ENCODE peak calls at places on chromosomes 6 and 20, in six cellular contexts. I is hippocampal formation; K is T-helper 1 cell; W is memory B cell; Q is stimulated activated CD4-positive, alpha-beta T cell treated with anti-CD3 and anti-CD28 coated beads, Interleukin-15, amount 100 ng/mL, for 1 hour; N is NCI-H82. Z is an unnamed sample.

GRCh38 chr6:107237992-107238660 is 122.8 kb upstream of the BEND3 start:
- DNase-seq in I (no peak), N (no peak), Q (no peak), K (no peak), W (no peak), Z (no peak)

GRCh38 chr6:128754658-128755256 is 128.2 kb upstream of the LAMA2 start:
- DNase-seq in W (no peak), K (no peak), N (no peak), I (no peak), Q (no peak), Z (no peak)

GRCh38 chr6:69894578-69895347 is 28.4 kb downstream of the COL19A1 start:
- DNase-seq in N (peak; percentile 91), Q (no peak), I (no peak), W (no peak), K (no peak), Z (peak; percentile 67)

GRCh38 chr20:8431538-8432434 is 299.7 kb downstream of the PLCB1 start:
- DNase-seq in W (no peak), N (peak; percentile 97), K (no peak), I (no peak), Q (no peak), Z (no peak)

GRCh38 chr6:31401403-31401802 is 2.0 kb upstream of the MICA start:
- DNase-seq in W (no peak), N (no peak), K (no peak), I (no peak), Q (no peak), Z (peak; percentile 43)

GRCh38 chr6:166289181-166290061 is 18.8 kb downstream of the PRR18 start:
- DNase-seq in Q (no peak), I (no peak), N (no peak), K (no peak), W (no peak), Z (no peak)

GRCh38 chr20:13877789-13878188 is 93.0 kb downstream of the NDUFAF5 start:
- DNase-seq in K (no peak), I (no peak), Q (no peak), N (no peak), W (no peak), Z (no peak)

GRCh38 chr6:17200395-17200794 is 80.8 kb upstream of the RBM24 start:
- DNase-seq in K (no peak), I (no peak), Q (no peak), N (no peak), W (no peak), Z (no peak)

GRCh38 chr6:46042355-46042999 is 26.8 kb upstream of the CLIC5 start:
- DNase-seq in W (no peak), I (no peak), Q (no peak), N (peak; percentile 77), K (no peak), Z (peak; percentile 59)

GRCh38 chr6:12288844-12289654 is 1.1 kb upstream of the EDN1 start:
- DNase-seq in Q (no peak), W (peak; percentile 33), N (peak; percentile 78), I (no peak), K (peak; percentile 8), Z (peak; percentile 78)

GRCh38 chr6:15437090-15437489 is 191.2 kb downstream of the JARID2 start:
- DNase-seq in I (no peak), W (no peak), Q (no peak), K (no peak), N (no peak), Z (no peak)

GRCh38 chr6:102936959-102937358 is 1543.5 kb downstream of the GRIK2 start:
- DNase-seq in N (no peak), W (no peak), K (no peak), I (no peak), Q (no peak), Z (no peak)

GRCh38 chr6:23735151-23735550 is 390.9 kb upstream of the NRSN1 start:
- DNase-seq in N (no peak), K (no peak), I (no peak), Q (no peak), W (no peak), Z (no peak)

GRCh38 chr6:133512410-133513016 is 271.4 kb downstream of the EYA4 start:
- DNase-seq in Q (no peak), W (peak; percentile 1), N (peak; percentile 59), K (no peak), I (peak; percentile 5), Z (peak; percentile 61)

GRCh38 chr6:46098678-46099077 is 31.1 kb upstream of the ENPP4 start:
- DNase-seq in W (no peak), N (peak; percentile 11), Q (no peak), K (no peak), I (peak; percentile 54), Z (no peak)

GRCh38 chr6:4743026-4743425 is 33.2 kb upstream of the CDYL start:
- DNase-seq in N (no peak), Q (no peak), K (no peak), I (no peak), W (no peak), Z (no peak)

GRCh38 chr6:170253910-170254269 is 37.0 kb downstream of the DLL1 start:
- DNase-seq in N (peak; percentile 93), K (no peak), W (no peak), I (no peak), Q (no peak), Z (no peak)

GRCh38 chr6:42898891-42899361 is 16.9 kb upstream of the PTCRA start:
- DNase-seq in N (peak; percentile 93), K (peak; percentile 43), I (peak; percentile 57), Q (peak; percentile 24), W (peak; percentile 80), Z (peak; percentile 83)

Z was measured in NB4.